ENCODE peak calls at places on chromosomes 5 and 9, in seven cellular contexts. M is LNCaP clone FGC, D is AG04450, U is HepG2, L is AG04449, W is BJ, S is epithelial cell of proximal tubule. X is an unnamed sample.

GRCh38 chr9:104961238-104961637 is 33.3 kb upstream of the ABCA1 start:
- DNase-seq in D (no peak), U (peak), L (no peak), S (no peak), M (no peak), W (no peak), X (peak)

GRCh38 chr5:42854795-42855194 is 43.1 kb upstream of the SELENOP start:
- DNase-seq in W (no peak), U (peak), M (no peak), S (no peak), L (no peak), D (no peak), X (no peak)

GRCh38 chr9:135743021-135743420 is 41.0 kb downstream of the KCNT1 start:
- DNase-seq in D (no peak), M (no peak), L (no peak), U (no peak), S (no peak), W (no peak), X (no peak)

GRCh38 chr9:91647371-91647770 is 223.7 kb upstream of the NFIL3 start:
- DNase-seq in U (no peak), L (no peak), S (no peak), W (no peak), M (no peak), D (no peak), X (no peak)

GRCh38 chr5:1662559-1663043 is 137.0 kb downstream of the MRPL36 start:
- DNase-seq in U (no peak), L (no peak), S (no peak), M (no peak), D (no peak), W (no peak), X (no peak)

GRCh38 chr5:36948041-36948440 is 71.5 kb downstream of the NIPBL start:
- DNase-seq in U (no peak), W (no peak), L (no peak), S (no peak), D (peak), M (no peak), X (no peak)

GRCh38 chr5:74765201-74765600 is 1.7 kb downstream of the GFM2 start:
- DNase-seq in L (no peak), U (peak), M (no peak), S (no peak), W (no peak), D (no peak), X (no peak)

GRCh38 chr5:39341934-39342333 is 22.4 kb downstream of the C9 start:
- DNase-seq in L (no peak), D (no peak), U (no peak), S (no peak), W (no peak), M (no peak), X (no peak)

GRCh38 chr9:130745210-130745800 is 51.7 kb downstream of the EXOSC2 start:
- DNase-seq in M (no peak), D (no peak), S (no peak), L (no peak), U (no peak), W (no peak), X (no peak)

GRCh38 chr5:65811895-65812294 is 89.9 kb downstream of the NLN start:
- DNase-seq in W (no peak), L (no peak), D (no peak), M (no peak), S (no peak), U (no peak), X (no peak)

GRCh38 chr9:20844916-20845315 is 160.9 kb downstream of the FOCAD start:
- DNase-seq in D (no peak), S (no peak), L (no peak), M (no peak), U (no peak), W (no peak), X (no peak)

GRCh38 chr9:281753-282645 is 67.3 kb downstream of the DOCK8 start:
- DNase-seq in L (no peak), S (no peak), D (no peak), W (no peak), U (no peak), M (no peak), X (no peak)

GRCh38 chr5:144247131-144247530 is 76.5 kb downstream of the KCTD16 start:
- DNase-seq in D (no peak), L (no peak), M (no peak), U (no peak), W (no peak), S (no peak), X (no peak)

GRCh38 chr5:127564002-127564769 is 46.7 kb downstream of the PRRC1 start:
- DNase-seq in M (peak), U (peak), L (no peak), D (peak), W (no peak), S (no peak), X (peak)

GRCh38 chr5:64040496-64040895 is 78.3 kb upstream of the HTR1A start:
- DNase-seq in S (no peak), M (no peak), D (no peak), L (no peak), W (no peak), U (no peak), X (no peak)

GRCh38 chr9:129237195-129237611 is 59.1 kb upstream of the IER5L start:
- DNase-seq in S (no peak), L (no peak), W (no peak), D (no peak), M (no peak), U (no peak), X (no peak)

GRCh38 chr5:153749941-153750340 is 259.5 kb downstream of the GRIA1 start:
- DNase-seq in L (no peak), U (no peak), D (no peak), W (no peak), S (no peak), M (no peak), X (no peak)

GRCh38 chr5:98320317-98320716 is 453.1 kb upstream of the RGMB start:
- DNase-seq in U (no peak), L (no peak), D (no peak), S (no peak), M (no peak), W (no peak), X (no peak)

GRCh38 chr9:91760906-91761305 is 189.1 kb downstream of the ROR2 start:
- DNase-seq in M (no peak), D (no peak), L (no peak), U (no peak), W (no peak), S (no peak), X (no peak)

GRCh38 chr5:145245354-145245753 is 589.8 kb downstream of the PRELID2 start:
- DNase-seq in W (no peak), D (no peak), M (no peak), S (no peak), U (no peak), L (no peak), X (no peak)

GRCh38 chr5:88770290-88771257 is 112.4 kb downstream of the MEF2C start:
- DNase-seq in D (no peak), S (no peak), W (no peak), M (no peak), U (no peak), L (no peak), X (no peak)

GRCh38 chr9:1253098-1253979 is 203.2 kb downstream of the DMRT2 start:
- DNase-seq in U (no peak), D (no peak), L (no peak), M (no peak), S (no peak), W (no peak), X (no peak)

GRCh38 chr5:75610201-75610600 is 1.1 kb upstream of the ANKDD1B start:
- DNase-seq in L (no peak), U (no peak), D (no peak), S (no peak), M (no peak), W (no peak), X (no peak)

GRCh38 chr5:553874-554273 is 29.6 kb upstream of the SLC9A3 start:
- DNase-seq in D (no peak), U (no peak), W (no peak), L (no peak), M (peak), S (no peak), X (no peak)

GRCh38 chr9:14095272-14095671 is 218.7 kb downstream of the NFIB start:
- DNase-seq in D (no peak), W (no peak), M (no peak), S (no peak), U (no peak), L (no peak), X (no peak)

GRCh38 chr5:616342-617039 is 4.4 kb downstream of the CEP72 start:
- DNase-seq in S (no peak), W (no peak), L (no peak), M (no peak), U (no peak), D (no peak), X (no peak)

GRCh38 chr9:86503926-86504325 is 149.7 kb upstream of the TUT7 start:
- DNase-seq in W (no peak), L (no peak), M (no peak), U (no peak), S (no peak), D (no peak), X (no peak)

GRCh38 chr5:173746050-173746449 is 129.6 kb upstream of the BOD1 start:
- DNase-seq in S (no peak), U (peak), L (no peak), D (no peak), M (no peak), W (no peak), X (no peak)

GRCh38 chr9:130681769-130682489 is 11.7 kb upstream of the EXOSC2 start:
- DNase-seq in M (no peak), U (no peak), W (no peak), D (no peak), S (no peak), L (no peak), X (no peak)

GRCh38 chr9:106560540-106560939 is 302.4 kb upstream of the ZNF462 start:
- DNase-seq in M (no peak), S (no peak), D (no peak), U (no peak), W (no peak), L (no peak), X (no peak)

GRCh38 chr5:65172486-65173129 is 309.1 kb downstream of the ADAMTS6 start:
- DNase-seq in D (no peak), W (no peak), M (no peak), S (no peak), U (no peak), L (peak), X (no peak)

GRCh38 chr9:5846501-5846921 is 13.6 kb upstream of the ERMP1 start:
- DNase-seq in D (no peak), U (no peak), W (no peak), S (peak), L (no peak), M (peak), X (no peak)

GRCh38 chr5:41856644-41857491 is 13.4 kb downstream of the OXCT1 start:
- DNase-seq in D (peak), W (no peak), U (peak), S (no peak), M (peak), L (no peak), X (no peak)

GRCh38 chr5:10118150-10118549 is 131.5 kb downstream of the ATPSCKMT start:
- DNase-seq in D (no peak), L (no peak), U (no peak), W (peak), S (no peak), M (peak), X (no peak)

GRCh38 chr5:10115669-10116068 is 134.0 kb downstream of the ATPSCKMT start:
- DNase-seq in W (no peak), L (no peak), D (no peak), M (no peak), U (no peak), S (no peak), X (no peak)

GRCh38 chr5:10120934-10121333 is 128.8 kb downstream of the ATPSCKMT start:
- DNase-seq in U (no peak), W (no peak), L (no peak), M (no peak), S (no peak), D (no peak), X (no peak)

GRCh38 chr5:10111575-10111974 is 138.1 kb downstream of the ATPSCKMT start:
- DNase-seq in L (no peak), M (no peak), D (peak), W (peak), U (peak), S (no peak), X (peak)

DNA sequence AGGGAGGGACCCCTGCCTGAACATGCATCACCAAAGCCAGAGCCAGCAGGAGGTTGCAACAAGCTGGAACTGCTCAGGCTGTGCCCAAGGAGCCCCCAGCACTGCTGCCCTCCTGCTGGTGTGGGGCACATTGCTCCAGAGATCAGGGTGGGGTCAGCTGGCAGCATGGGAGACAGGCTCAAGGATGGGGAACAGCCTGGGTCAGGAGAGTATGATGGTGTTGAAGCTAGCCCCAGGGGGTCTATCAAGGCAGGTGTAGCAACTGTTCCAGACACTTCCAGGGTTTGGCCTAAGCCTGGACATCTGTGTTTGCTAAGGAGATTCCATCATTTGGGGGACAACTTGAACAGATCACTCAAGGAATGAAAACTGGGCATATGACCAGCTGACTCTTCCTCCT is 133.1 kb downstream of the ATPSCKMT start:
- DNase-seq in W (no peak), U (no peak), L (no peak), D (no peak), S (no peak), M (no peak), X (no peak)
- H3K4me3 ChIP-seq in W (no peak), U (no peak), L (no peak), D (no peak), S (no peak), M (no peak), X (no peak)

DNA sequence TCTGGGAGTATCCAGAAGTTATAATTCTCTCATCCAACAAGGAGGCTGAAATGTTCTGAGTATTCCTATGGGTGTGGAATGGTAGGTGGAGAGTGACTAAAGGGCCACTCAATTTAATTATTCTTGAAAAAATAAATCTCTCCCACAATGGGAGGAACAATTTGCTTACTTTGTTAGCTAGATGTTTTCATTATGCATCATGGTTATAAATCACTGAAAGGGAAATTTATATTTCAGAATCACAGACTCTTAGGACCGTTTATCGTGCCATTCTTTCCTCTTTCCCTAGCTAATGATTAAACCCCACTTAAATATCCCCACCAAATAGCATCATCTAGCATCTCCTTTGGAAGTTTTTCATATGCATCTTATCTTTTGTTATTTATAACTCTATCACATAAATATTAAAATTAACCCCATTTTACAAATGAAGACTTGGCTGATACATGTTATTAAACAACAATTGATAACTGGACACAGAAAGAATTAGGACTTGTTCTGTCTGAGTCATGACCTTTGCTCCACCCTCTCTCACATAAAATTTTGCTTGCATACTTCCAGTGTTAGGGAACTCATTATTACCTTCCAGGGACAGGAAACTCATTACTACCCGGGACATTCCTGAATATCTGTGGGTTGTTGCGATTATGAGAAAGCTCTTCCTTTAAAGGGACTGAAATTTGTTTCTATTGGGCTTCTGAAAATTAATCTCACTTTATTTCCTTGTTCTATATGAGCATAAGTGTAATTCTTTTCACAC is 94.9 kb upstream of the NMUR2 start:
- DNase-seq in S (peak), L (no peak), U (no peak), D (no peak), W (no peak), M (no peak), X (no peak)
- TF ChIP-seq CTCF in S (no peak), L (no peak), U (no peak), D (no peak), W (no peak), M (no peak), X (no peak)

GRCh38 chr9:98191210-98191609 is 1.2 kb downstream of the CORO2A start:
- DNase-seq in D (no peak), S (no peak), L (no peak), U (no peak), M (no peak), W (no peak), X (no peak)
- H3K4me3 ChIP-seq in D (no peak), S (no peak), L (no peak), U (peak), M (no peak), W (no peak), X (no peak)

GRCh38 chr9:72597181-72597517 is 75.7 kb downstream of the TMC1 start:
- DNase-seq in L (no peak), W (no peak), D (no peak), M (no peak), S (no peak), U (no peak), X (no peak)
- TF ChIP-seq CTCF in L (no peak), W (no peak), D (no peak), M (no peak), S (peak), U (no peak), X (no peak)

DNA sequence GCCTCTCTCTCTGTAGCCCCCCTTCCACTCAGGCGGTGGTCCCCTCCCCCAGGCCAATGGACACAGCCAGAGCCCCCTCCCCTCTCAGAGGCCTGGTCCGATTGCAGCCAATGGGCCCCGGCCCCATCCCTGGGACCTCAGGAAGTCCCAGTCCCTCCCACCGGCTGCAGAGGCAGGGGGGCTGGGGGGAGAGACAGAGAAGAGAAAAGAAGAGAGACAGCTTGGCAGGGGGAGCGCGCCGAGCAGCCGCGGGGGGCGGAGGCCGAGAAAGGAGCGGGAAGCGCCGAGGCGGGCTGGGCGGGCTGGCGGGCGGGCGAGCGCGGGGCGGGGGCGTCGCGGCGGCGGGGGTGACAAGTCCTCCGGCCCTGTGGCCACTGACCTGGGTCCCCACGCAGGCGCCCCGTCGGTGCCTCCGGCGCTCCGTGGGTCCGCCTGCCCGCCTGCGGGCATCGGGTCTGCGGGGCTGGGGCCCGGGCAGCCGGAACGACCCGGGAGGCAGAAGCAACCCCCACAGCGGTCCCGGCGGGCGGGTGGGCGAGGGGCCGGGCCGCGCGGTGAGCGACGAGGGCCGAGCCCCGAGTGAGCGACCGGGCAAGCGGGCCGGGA is 11.8 kb downstream of the CNTFR start:
- DNase-seq in W (no peak), U (no peak), M (no peak), D (no peak), S (no peak), L (no peak), X (no peak)
- H3K4me3 ChIP-seq in W (no peak), U (no peak), M (no peak), D (no peak), S (no peak), L (peak), X (no peak)

X was measured in retinal pigment epithelial cell.